ENCODE peak calls at places on chromosomes 6 and 20, in ten cellular contexts. D is endothelial cell; B is anterior cingulate cortex; G is RKO; O is left kidney; U is activated gamma-delta T cell treated with Interleukin-2 at 50 U/mL for 16 hours; V is T-helper 2 cell; Y is stimulated activated CD8-positive, alpha-beta memory T cell treated with anti-CD3 and anti-CD28 coated beads, Interleukin-4, amount 100 ng/mL, for 48 hours; E is SW 1271; M is CD8-positive, alpha-beta T cell. W is an unnamed sample.

GRCh38 chr6:90110971-90111370 is 185.7 kb downstream of the BACH2 start:
- DNase-seq in O (no peak), E (no peak), U (peak), B (no peak), V (peak), D (no peak), Y (peak), M (peak), G (no peak), W (no peak)

GRCh38 chr6:108667984-108668383 is 107.3 kb downstream of the FOXO3 start:
- DNase-seq in M (no peak), O (peak), Y (no peak), U (no peak), D (no peak), G (no peak), B (peak), V (no peak), E (no peak), W (peak)

GRCh38 chr6:30207619-30208295 is 5.4 kb downstream of the TRIM26 start:
- DNase-seq in D (no peak), E (no peak), M (no peak), G (no peak), O (peak), Y (no peak), B (no peak), V (no peak), U (no peak), W (peak)

GRCh38 chr6:71126506-71126905 is 162.1 kb upstream of the OGFRL1 start:
- DNase-seq in G (no peak), E (no peak), B (no peak), D (no peak), V (no peak), U (no peak), M (no peak), Y (no peak), O (no peak), W (no peak)

GRCh38 chr6:34447915-34448314 is 18.0 kb upstream of the PACSIN1 start:
- DNase-seq in V (no peak), Y (peak), O (peak), M (no peak), D (no peak), U (no peak), E (no peak), B (no peak), G (no peak), W (no peak)

GRCh38 chr20:25453035-25453810 is 45.8 kb downstream of the GINS1 start:
- DNase-seq in G (no peak), O (no peak), D (no peak), U (no peak), B (no peak), Y (no peak), M (no peak), E (no peak), V (no peak), W (no peak)

GRCh38 chr20:11867286-11867921 is 50.3 kb upstream of the BTBD3 start:
- DNase-seq in O (no peak), V (no peak), E (no peak), M (no peak), Y (no peak), B (no peak), D (no peak), U (no peak), G (peak), W (no peak)

GRCh38 chr6:2197177-2197671 is 48.2 kb downstream of the GMDS start:
- DNase-seq in G (peak), D (no peak), V (no peak), U (no peak), E (no peak), O (peak), Y (no peak), M (no peak), B (no peak), W (peak)

GRCh38 chr20:6702144-6702543 is 65.3 kb upstream of the BMP2 start:
- DNase-seq in U (no peak), O (no peak), M (no peak), D (no peak), Y (no peak), E (no peak), G (no peak), B (no peak), V (no peak), W (no peak)

GRCh38 chr6:114096553-114097172 is 125.7 kb upstream of the HDAC2 start:
- DNase-seq in U (no peak), O (peak), B (no peak), Y (peak), M (peak), G (peak), D (no peak), V (peak), E (peak), W (peak)

GRCh38 chr6:17212541-17213371 is 68.4 kb upstream of the RBM24 start:
- DNase-seq in O (peak), U (no peak), G (no peak), V (no peak), D (no peak), M (no peak), E (no peak), B (no peak), Y (no peak), W (no peak)

GRCh38 chr20:4726710-4727391 is 5.1 kb downstream of the PRND start:
- DNase-seq in D (no peak), M (peak), G (peak), E (no peak), V (peak), Y (peak), U (no peak), O (peak), B (no peak), W (peak)

GRCh38 chr6:104704191-104704590 is 155.5 kb downstream of the HACE1 start:
- DNase-seq in G (no peak), U (no peak), M (no peak), O (no peak), E (no peak), D (no peak), V (no peak), Y (no peak), B (no peak), W (no peak)

GRCh38 chr6:69953491-69953890 is 87.1 kb downstream of the COL19A1 start:
- DNase-seq in Y (no peak), G (no peak), E (no peak), V (no peak), D (no peak), O (no peak), U (no peak), B (no peak), M (no peak), W (no peak)

GRCh38 chr20:63941282-63942060 is 14.7 kb downstream of the UCKL1 start:
- DNase-seq in V (peak), E (no peak), B (no peak), G (peak), Y (peak), U (peak), O (no peak), D (peak), M (peak), W (peak)

GRCh38 chr6:51289041-51289440 is 470.4 kb downstream of the TFAP2B start:
- DNase-seq in G (no peak), Y (no peak), E (no peak), M (no peak), U (no peak), V (no peak), B (no peak), O (no peak), D (no peak), W (no peak)

GRCh38 chr20:63617876-63618265 is 9.0 kb downstream of the GMEB2 start:
- DNase-seq in E (no peak), M (no peak), G (no peak), D (no peak), U (no peak), Y (no peak), O (no peak), B (no peak), V (no peak), W (no peak)

W was measured in mesendoderm.